ENCODE peak calls at places on chromosomes 2 and 18, in nine cellular contexts. D is fibroblast of lung; T is GM20000; Q is ovary; X is globus pallidus; P is ELF-1; V is NCI-H748 treated with DMSO at 0.1 percent for 48 hours; W is posterior vena cava; H is activated T-helper 1 cell treated with anti-CD3 and anti-CD28 coated beads, Interleukin-12 subunit alpha, Interleukin-12 subunit beta, Interleukin-2, Interleukin-4 antibody, amounts not matched to agents 30 ng/mL and 10 ng/mL and 1 ng/mL, durations not matched to agents 14 hours and 24 hours and 36 hours. Z is an unnamed sample.

GRCh38 chr18:28177828-28178635 is 1.1 kb upstream of the CDH2 start:
- DNase-seq in D (peak), T (peak), Q (peak), X (peak), P (peak), V (peak), W (no peak), H (no peak), Z (no peak)

GRCh38 chr2:79219383-79219988 is 59.9 kb upstream of the REG3A start:
- DNase-seq in D (peak), T (peak), Q (no peak), X (peak), P (peak), V (peak), W (no peak), H (no peak), Z (peak)

GRCh38 chr2:119207447-119207846 is 16.2 kb upstream of the STEAP3 start:
- DNase-seq in D (no peak), T (no peak), Q (no peak), X (no peak), P (no peak), V (no peak), W (peak), H (no peak), Z (no peak)

GRCh38 chr2:44843086-44843485 is 98.4 kb upstream of the SIX3 start:
- DNase-seq in D (no peak), T (no peak), Q (no peak), X (no peak), P (no peak), V (peak), W (no peak), H (no peak), Z (no peak)

GRCh38 chr2:29053223-29053622 is 21.1 kb downstream of the PCARE start:
- DNase-seq in D (no peak), T (no peak), Q (peak), X (no peak), P (peak), V (no peak), W (no peak), H (no peak), Z (peak)

GRCh38 chr2:236241181-236242056 is 22.8 kb downstream of the ASB18 start:
- DNase-seq in D (no peak), T (no peak), Q (no peak), X (no peak), P (no peak), V (no peak), W (no peak), H (no peak), Z (no peak)

GRCh38 chr2:240296611-240297552 is 138.6 kb upstream of the GPC1 start:
- DNase-seq in D (no peak), T (no peak), Q (no peak), X (no peak), P (no peak), V (no peak), W (no peak), H (no peak), Z (no peak)

GRCh38 chr2:138948070-138948539 is 167.9 kb upstream of the NXPH2 start:
- DNase-seq in D (peak), T (no peak), Q (no peak), X (no peak), P (no peak), V (no peak), W (no peak), H (no peak), Z (no peak)

GRCh38 chr2:108623616-108624015 is 89.3 kb downstream of the LIMS1 start:
- DNase-seq in D (peak), T (no peak), Q (no peak), X (no peak), P (no peak), V (no peak), W (no peak), H (no peak), Z (no peak)

GRCh38 chr2:127541849-127542630 is 6.6 kb downstream of the MYO7B start:
- DNase-seq in D (peak), T (no peak), Q (no peak), X (no peak), P (no peak), V (no peak), W (peak), H (no peak), Z (no peak)

GRCh38 chr2:143778981-143779380 is 649.8 kb downstream of the ARHGAP15 start:
- DNase-seq in D (peak), T (no peak), Q (no peak), X (peak), P (peak), V (no peak), W (no peak), H (no peak), Z (no peak)

GRCh38 chr2:128797937-128798336 is 479.3 kb upstream of the HS6ST1 start:
- DNase-seq in D (no peak), T (peak), Q (no peak), X (peak), P (no peak), V (no peak), W (no peak), H (no peak), Z (no peak)

GRCh38 chr18:74351354-74351753 is 35.7 kb downstream of the C18orf63 start:
- DNase-seq in D (peak), T (no peak), Q (no peak), X (no peak), P (peak), V (no peak), W (no peak), H (no peak), Z (no peak)

GRCh38 chr2:175233135-175233719 is 51.7 kb upstream of the ATP5MC3 start:
- DNase-seq in D (peak), T (no peak), Q (no peak), X (no peak), P (no peak), V (no peak), W (no peak), H (no peak), Z (no peak)

GRCh38 chr2:3981446-3981845 is 278.1 kb downstream of the DCDC2C start:
- DNase-seq in D (no peak), T (no peak), Q (no peak), X (no peak), P (no peak), V (no peak), W (no peak), H (no peak), Z (no peak)

GRCh38 chr18:54100920-54101319 is 123.5 kb downstream of the MBD2 start:
- DNase-seq in D (peak), T (no peak), Q (no peak), X (no peak), P (no peak), V (no peak), W (no peak), H (no peak), Z (no peak)

GRCh38 chr2:72999729-73000725 is 71.5 kb downstream of the SFXN5 start:
- DNase-seq in D (peak), T (no peak), Q (no peak), X (no peak), P (no peak), V (no peak), W (peak), H (no peak), Z (no peak)

GRCh38 chr2:16272038-16272788 is 331.9 kb downstream of the MYCN start:
- DNase-seq in D (no peak), T (no peak), Q (no peak), X (no peak), P (no peak), V (no peak), W (no peak), H (no peak), Z (no peak)

GRCh38 chr2:237322564-237322963 is 91.4 kb downstream of the COL6A3 start:
- DNase-seq in D (no peak), T (no peak), Q (no peak), X (no peak), P (no peak), V (no peak), W (no peak), H (no peak), Z (no peak)

GRCh38 chr18:23684515-23685197 is 4.6 kb upstream of the LAMA3 start:
- DNase-seq in D (peak), T (no peak), Q (no peak), X (no peak), P (no peak), V (no peak), W (no peak), H (no peak), Z (no peak)

GRCh38 chr2:100935372-100935752 is 66.7 kb upstream of the RPL31 start:
- DNase-seq in D (peak), T (no peak), Q (no peak), X (no peak), P (no peak), V (no peak), W (no peak), H (no peak), Z (no peak)

GRCh38 chr2:241041557-241042158 is 43.2 kb downstream of the SNED1 start:
- DNase-seq in D (no peak), T (peak), Q (no peak), X (no peak), P (no peak), V (no peak), W (no peak), H (no peak), Z (no peak)

GRCh38 chr2:55961318-55961911 is 37.8 kb upstream of the EFEMP1 start:
- DNase-seq in D (peak), T (peak), Q (no peak), X (peak), P (peak), V (peak), W (no peak), H (no peak), Z (peak)

GRCh38 chr2:19574788-19575260 is 216.4 kb upstream of the OSR1 start:
- DNase-seq in D (peak), T (no peak), Q (no peak), X (no peak), P (no peak), V (no peak), W (peak), H (no peak), Z (no peak)

GRCh38 chr2:25257931-25258771 is 83.6 kb downstream of the DNMT3A start:
- DNase-seq in D (no peak), T (no peak), Q (no peak), X (no peak), P (peak), V (no peak), W (no peak), H (no peak), Z (no peak)

GRCh38 chr2:158729873-158730620 is 65.1 kb upstream of the DAPL1 start:
- DNase-seq in D (no peak), T (no peak), Q (no peak), X (peak), P (no peak), V (no peak), W (no peak), H (no peak), Z (no peak)

GRCh38 chr2:72035518-72036172 is 112.0 kb downstream of the CYP26B1 start:
- DNase-seq in D (peak), T (no peak), Q (no peak), X (no peak), P (no peak), V (no peak), W (peak), H (no peak), Z (no peak)

GRCh38 chr2:51413726-51414125 is 381.8 kb upstream of the NRXN1 start:
- DNase-seq in D (peak), T (no peak), Q (no peak), X (no peak), P (no peak), V (no peak), W (no peak), H (no peak), Z (no peak)

GRCh38 chr2:121561617-121562268 is 31.1 kb downstream of the RNU4ATAC start:
- DNase-seq in D (peak), T (no peak), Q (no peak), X (no peak), P (no peak), V (no peak), W (no peak), H (no peak), Z (no peak)

GRCh38 chr2:57407742-57408343 is 638.8 kb upstream of the VRK2 start:
- DNase-seq in D (no peak), T (no peak), Q (no peak), X (no peak), P (peak), V (no peak), W (no peak), H (no peak), Z (peak)

GRCh38 chr18:57087985-57088384 is 58.9 kb upstream of the BOD1L2 start:
- DNase-seq in D (peak), T (no peak), Q (no peak), X (no peak), P (peak), V (no peak), W (no peak), H (no peak), Z (no peak)

GRCh38 chr2:69057660-69058059 is 44.7 kb downstream of the ANTXR1 start:
- DNase-seq in D (peak), T (no peak), Q (no peak), X (no peak), P (no peak), V (no peak), W (no peak), H (no peak), Z (no peak)

GRCh38 chr2:30239308-30240161 is 8.2 kb downstream of the LBH start:
- DNase-seq in D (peak), T (peak), Q (peak), X (no peak), P (peak), V (no peak), W (peak), H (peak), Z (no peak)

GRCh38 chr18:49021076-49021432 is 70.3 kb upstream of the SMAD7 start:
- DNase-seq in D (no peak), T (no peak), Q (no peak), X (no peak), P (no peak), V (no peak), W (peak), H (no peak), Z (no peak)